ENCODE peak calls at places on chromosome 21, in nine cellular contexts. O, E, N, I, X, L, C, G and Q are unnamed samples.
A peak's percentile ranks its signal among the peaks of the same experiment; 100 is the strongest.

GRCh38 chr21:44010429-44010828 is 1.7 kb upstream of the TRAPPC10 start:
- DNase-seq in O (peak; percentile 68), E (peak; percentile 70), N (no peak), I (no peak), X (peak; percentile 69), L (no peak), C (no peak), G (peak; percentile 78), Q (no peak)

GRCh38 chr21:36698160-36699025 is 522 bp upstream of the SIM2 start:
- DNase-seq in O (no peak), E (peak; percentile 71), N (no peak), I (no peak), X (no peak), L (peak; percentile 26), C (peak; percentile 40), G (no peak), Q (peak; percentile 42)

GRCh38 chr21:25369524-25370300 is 237.6 kb downstream of the MRPL39 start:
- DNase-seq in O (no peak), E (no peak), N (no peak), I (no peak), X (no peak), L (no peak), C (no peak), G (no peak), Q (no peak)

GRCh38 chr21:42847051-42847707 is 32.2 kb downstream of the WDR4 start:
- DNase-seq in O (no peak), E (no peak), N (no peak), I (no peak), X (no peak), L (no peak), C (peak; percentile 10), G (no peak), Q (no peak)

GRCh38 chr21:26179501-26179900 is 8.9 kb upstream of the APP start:
- DNase-seq in O (no peak), E (no peak), N (no peak), I (no peak), X (no peak), L (no peak), C (no peak), G (no peak), Q (no peak)

GRCh38 chr21:23853796-23854379 is 1753.4 kb downstream of the MRPL39 start:
- DNase-seq in O (peak; percentile 64), E (peak; percentile 45), N (no peak), I (no peak), X (no peak), L (no peak), C (peak; percentile 18), G (no peak), Q (peak; percentile 1)

GRCh38 chr21:32753818-32754610 is 17.5 kb downstream of the PAXBP1 start:
- DNase-seq in O (no peak), E (peak; percentile 13), N (no peak), I (no peak), X (no peak), L (no peak), C (no peak), G (no peak), Q (no peak)

GRCh38 chr21:43845386-43845785 is 19.6 kb upstream of the AGPAT3 start:
- DNase-seq in O (no peak), E (no peak), N (no peak), I (no peak), X (no peak), L (no peak), C (no peak), G (no peak), Q (no peak)

GRCh38 chr21:18529253-18529652 is 125.7 kb upstream of the TMPRSS15 start:
- DNase-seq in O (no peak), E (no peak), N (peak; percentile 8), I (no peak), X (no peak), L (no peak), C (no peak), G (no peak), Q (no peak)

GRCh38 chr21:35399706-35400105 is 350.6 kb upstream of the RUNX1 start:
- DNase-seq in O (no peak), E (no peak), N (no peak), I (no peak), X (no peak), L (no peak), C (no peak), G (no peak), Q (no peak)
- TF ChIP-seq REST in O (no peak), E (no peak), N (no peak), I (no peak), X (no peak), L (no peak), C (no peak), G (no peak), Q (no peak)

GRCh38 chr21:41429305-41429704 is 3.3 kb downstream of the MX1 start:
- DNase-seq in O (no peak), E (no peak), N (no peak), I (no peak), X (no peak), L (no peak), C (no peak), G (no peak), Q (no peak)

GRCh38 chr21:41426656-41427311 is 745 bp downstream of the MX1 start:
- DNase-seq in O (no peak), E (peak; percentile 51), N (no peak), I (no peak), X (no peak), L (no peak), C (peak; percentile 32), G (no peak), Q (no peak)

GRCh38 chr21:41428847-41429246 is 2.8 kb downstream of the MX1 start:
- DNase-seq in O (no peak), E (no peak), N (no peak), I (no peak), X (no peak), L (no peak), C (no peak), G (no peak), Q (no peak)

GRCh38 chr21:41427556-41427955 is 1.5 kb downstream of the MX1 start:
- DNase-seq in O (no peak), E (no peak), N (no peak), I (no peak), X (no peak), L (no peak), C (no peak), G (no peak), Q (no peak)

DNA sequence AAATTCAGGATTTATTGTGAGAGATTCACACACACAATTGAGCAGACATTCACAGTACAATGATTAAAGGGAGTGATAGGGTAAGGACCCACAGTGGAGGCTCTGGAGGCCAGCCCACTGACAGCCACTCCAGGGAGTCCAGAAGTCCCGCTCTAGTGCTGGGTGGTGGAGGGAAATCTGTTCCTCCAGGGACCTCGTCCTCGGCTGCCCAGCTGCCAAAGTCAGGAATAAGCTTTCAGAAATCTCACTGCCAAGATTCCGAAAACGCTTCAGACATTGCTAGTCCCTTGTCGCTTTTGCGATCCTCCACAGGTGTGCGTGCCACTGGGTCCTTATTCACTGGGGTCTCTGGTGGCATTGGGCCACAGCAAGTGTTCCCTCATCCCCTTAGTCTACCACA is 2.3 kb downstream of the MX1 start:
- DNase-seq in O (no peak), E (no peak), N (no peak), I (no peak), X (no peak), L (no peak), C (no peak), G (no peak), Q (no peak)
- TF ChIP-seq REST in O (no peak), E (no peak), N (no peak), I (no peak), X (no peak), L (no peak), C (no peak), G (no peak), Q (no peak)

GRCh38 chr21:16533692-16534407 is 804.1 kb downstream of the USP25 start:
- DNase-seq in O (no peak), E (no peak), N (no peak), I (no peak), X (no peak), L (no peak), C (no peak), G (no peak), Q (no peak)
- TF ChIP-seq REST in O (no peak), E (no peak), N (no peak), I (no peak), X (no peak), L (no peak), C (no peak), G (no peak), Q (no peak)

DNA sequence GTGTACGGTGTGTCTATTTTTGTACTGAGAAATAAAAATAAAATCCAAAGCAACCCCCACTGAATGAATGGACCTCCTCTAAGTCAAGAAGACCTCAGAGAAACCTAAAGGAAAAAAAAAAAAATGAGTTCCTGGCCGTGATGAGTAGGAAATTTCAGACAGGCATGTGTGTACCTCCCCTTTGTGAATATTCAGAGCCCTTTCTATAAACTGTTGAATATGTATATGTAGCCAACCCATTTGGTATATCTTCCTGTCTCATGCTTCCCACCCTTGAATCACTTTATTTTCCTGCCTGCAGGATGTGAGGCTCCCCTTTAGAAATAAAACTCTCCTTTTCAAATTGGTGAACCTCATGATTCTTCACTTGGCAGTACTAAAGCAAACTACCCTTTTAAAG is 887.8 kb upstream of the NCAM2 start:
- DNase-seq in O (no peak), E (no peak), N (no peak), I (no peak), X (no peak), L (no peak), C (no peak), G (no peak), Q (no peak)
- TF ChIP-seq REST in O (no peak), E (no peak), N (no peak), I (no peak), X (no peak), L (no peak), C (no peak), G (no peak), Q (no peak)

GRCh38 chr21:14762734-14763694 is 216.9 kb upstream of the SAMSN1 start:
- DNase-seq in O (peak; percentile 92), E (no peak), N (no peak), I (peak; percentile 82), X (no peak), L (no peak), C (no peak), G (peak; percentile 9), Q (no peak)
- TF ChIP-seq REST in O (no peak), E (no peak), N (no peak), I (no peak), X (no peak), L (no peak), C (no peak), G (no peak), Q (no peak)